ENCODE peak calls at places on chromosomes 4 and X, in eight cellular contexts. U is LHCN-M2, V is NCI-H1105, R is NCI-H2029, O is EL, H is left ventricle myocardium inferior, K is NCI-H345, A is left ventricle myocardium superior. N is an unnamed sample.

GRCh38 chr4:8506373-8507250 is 66.0 kb downstream of the TRMT44 start:
- DNase-seq in U (no peak), V (no peak), R (no peak), O (peak), H (peak), K (no peak), A (peak), N (no peak)

GRCh38 chr4:55087016-55087929 is 38.1 kb downstream of the KDR start:
- DNase-seq in U (no peak), V (no peak), R (no peak), O (no peak), H (no peak), K (no peak), A (no peak), N (no peak)

GRCh38 chr4:119046263-119046662 is 89.4 kb upstream of the MYOZ2 start:
- DNase-seq in U (peak), V (no peak), R (no peak), O (no peak), H (peak), K (no peak), A (peak), N (peak)

GRCh38 chr4:152819026-152819645 is 39.4 kb downstream of the ARFIP1 start:
- DNase-seq in U (no peak), V (no peak), R (no peak), O (no peak), H (no peak), K (no peak), A (no peak), N (no peak)

GRCh38 chr4:79913581-79913980 is 159.4 kb downstream of the ANTXR2 start:
- DNase-seq in U (peak), V (no peak), R (no peak), O (peak), H (no peak), K (no peak), A (no peak), N (peak)

GRCh38 chr4:161992317-161992716 is 171.5 kb downstream of the FSTL5 start:
- DNase-seq in U (no peak), V (no peak), R (no peak), O (no peak), H (no peak), K (no peak), A (no peak), N (no peak)

GRCh38 chrX:42028113-42028512 is 104.8 kb upstream of the CASK start:
- DNase-seq in U (no peak), V (no peak), R (no peak), O (peak), H (no peak), K (no peak), A (no peak), N (no peak)

GRCh38 chr4:68182382-68182820 is 52.7 kb upstream of the TMPRSS11F start:
- DNase-seq in U (no peak), V (no peak), R (no peak), O (no peak), H (no peak), K (no peak), A (peak), N (no peak)

GRCh38 chrX:73127700-73128241 is 48.5 kb upstream of the PABPC1L2A start:
- DNase-seq in U (no peak), V (no peak), R (no peak), O (no peak), H (no peak), K (no peak), A (no peak), N (no peak)

GRCh38 chrX:50067435-50068292 is 133.1 kb downstream of the AKAP4 start:
- DNase-seq in U (peak), V (peak), R (peak), O (peak), H (no peak), K (peak), A (no peak), N (peak)

N was measured in cardiac fibroblast.